ENCODE peak calls at places on chromosomes 4 and X, in six cellular contexts. W is sigmoid colon, X is hepatocyte, Y is A549, T is transverse colon, S is spleen. V is an unnamed sample.

GRCh38 chr4:78747328-78747946 is 28.7 kb upstream of the BMP2K start:
- DNase-seq in W (no peak), X (no peak), Y (no peak), T (no peak), S (no peak), V (no peak)

GRCh38 chrX:39752820-39753219 is 344.9 kb downstream of the BCOR start:
- DNase-seq in W (no peak), X (peak; percentile 52), Y (no peak), T (no peak), S (no peak), V (no peak)

GRCh38 chr4:48588230-48588943 is 98.3 kb downstream of the ZAR1 start:
- DNase-seq in W (no peak), X (no peak), Y (no peak), T (no peak), S (no peak), V (no peak)

GRCh38 chr4:14719053-14719452 is 283.2 kb upstream of the CPEB2 start:
- DNase-seq in W (no peak), X (peak; percentile 36), Y (peak; percentile 34), T (no peak), S (no peak), V (no peak)

GRCh38 chr4:176584031-176584430 is 208.7 kb downstream of the VEGFC start:
- DNase-seq in W (no peak), X (no peak), Y (no peak), T (no peak), S (no peak), V (no peak)

GRCh38 chrX:130091976-130092522 is 18.2 kb downstream of the ELF4 start:
- DNase-seq in W (no peak), X (peak; percentile 32), Y (no peak), T (peak; percentile 83), S (peak; percentile 97), V (no peak)

GRCh38 chrX:103073442-103073841 is 9.5 kb upstream of the BEX1 start:
- DNase-seq in W (no peak), X (no peak), Y (no peak), T (no peak), S (no peak), V (no peak)

GRCh38 chrX:68703849-68704248 is 56.4 kb downstream of the STARD8 start:
- DNase-seq in W (no peak), X (no peak), Y (no peak), T (no peak), S (no peak), V (no peak)

GRCh38 chr4:26196567-26196966 is 124.2 kb upstream of the RBPJ start:
- DNase-seq in W (no peak), X (no peak), Y (no peak), T (no peak), S (no peak), V (no peak)

GRCh38 chrX:24301806-24302205 is 12.1 kb downstream of the SUPT20HL2 start:
- DNase-seq in W (no peak), X (no peak), Y (no peak), T (no peak), S (no peak), V (no peak)

GRCh38 chrX:24301060-24301459 is 12.8 kb downstream of the SUPT20HL2 start:
- DNase-seq in W (no peak), X (no peak), Y (no peak), T (no peak), S (no peak), V (no peak)

GRCh38 chrX:24305905-24306304 is 8.0 kb downstream of the SUPT20HL2 start:
- DNase-seq in W (no peak), X (no peak), Y (no peak), T (no peak), S (no peak), V (no peak)

GRCh38 chrX:24306430-24306829 is 7.4 kb downstream of the SUPT20HL2 start:
- DNase-seq in W (no peak), X (no peak), Y (no peak), T (no peak), S (no peak), V (no peak)
- TF ChIP-seq CTCF in W (no peak), X (no peak), Y (no peak), T (no peak), S (no peak), V (no peak)

GRCh38 chr4:2059034-2059725 is at the start of gene NAT8L:
- DNase-seq in W (no peak), X (peak; percentile 62), Y (peak; percentile 42), T (no peak), S (no peak), V (no peak)
- H3K4me3 ChIP-seq in W (peak within 1 kb of the TSS; percentile 37), X (peak within 1 kb of the TSS; percentile 85), Y (peak within 1 kb of the TSS; percentile 92), T (peak within 1 kb of the TSS; percentile 46), S (no peak within 1 kb of the TSS), V (peak within 1 kb of the TSS; percentile 52)

DNA sequence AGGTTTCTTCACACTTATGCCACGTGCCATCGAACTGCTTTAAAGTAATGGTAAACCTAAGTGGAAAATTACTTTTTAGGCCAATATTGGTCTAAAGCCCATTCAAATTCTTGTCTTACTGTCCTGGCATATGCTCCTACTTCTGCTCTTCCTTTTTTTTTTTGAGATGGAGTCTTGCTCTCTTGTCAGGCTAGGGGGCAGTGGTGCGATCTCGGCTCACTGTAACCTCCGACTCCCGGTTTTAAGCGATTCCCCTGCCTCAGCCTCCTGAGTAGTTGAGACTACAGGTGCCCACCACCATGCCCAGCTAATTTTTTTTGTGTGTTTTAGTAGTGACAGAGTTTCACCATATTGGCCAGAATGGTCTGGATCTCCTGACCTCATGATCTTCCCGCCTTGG is 129.0 kb upstream of the TECRL start:
- DNase-seq in W (no peak), X (no peak), Y (peak; percentile 5), T (no peak), S (no peak), V (no peak)
- TF ChIP-seq CTCF in W (no peak), X (peak; percentile 18), Y (no peak), T (no peak), S (no peak), V (peak; percentile 25)

GRCh38 chr4:185399466-185399865 is 2.8 kb downstream of the ANKRD37 start:
- DNase-seq in W (no peak), X (no peak), Y (no peak), T (peak; percentile 48), S (no peak), V (peak; percentile 56)
- H3K4me3 ChIP-seq in W (no peak overlapping the region), X (no peak overlapping the region), Y (no peak overlapping the region), T (peak overlapping the region; percentile 14), S (no peak overlapping the region), V (peak overlapping the region; percentile 40)

GRCh38 chr4:158074851-158075250 is 98.0 kb downstream of the GASK1B start:
- DNase-seq in W (no peak), X (no peak), Y (no peak), T (no peak), S (no peak), V (no peak)
- TF ChIP-seq CTCF in W (no peak), X (no peak), Y (no peak), T (no peak), S (no peak), V (no peak)

DNA sequence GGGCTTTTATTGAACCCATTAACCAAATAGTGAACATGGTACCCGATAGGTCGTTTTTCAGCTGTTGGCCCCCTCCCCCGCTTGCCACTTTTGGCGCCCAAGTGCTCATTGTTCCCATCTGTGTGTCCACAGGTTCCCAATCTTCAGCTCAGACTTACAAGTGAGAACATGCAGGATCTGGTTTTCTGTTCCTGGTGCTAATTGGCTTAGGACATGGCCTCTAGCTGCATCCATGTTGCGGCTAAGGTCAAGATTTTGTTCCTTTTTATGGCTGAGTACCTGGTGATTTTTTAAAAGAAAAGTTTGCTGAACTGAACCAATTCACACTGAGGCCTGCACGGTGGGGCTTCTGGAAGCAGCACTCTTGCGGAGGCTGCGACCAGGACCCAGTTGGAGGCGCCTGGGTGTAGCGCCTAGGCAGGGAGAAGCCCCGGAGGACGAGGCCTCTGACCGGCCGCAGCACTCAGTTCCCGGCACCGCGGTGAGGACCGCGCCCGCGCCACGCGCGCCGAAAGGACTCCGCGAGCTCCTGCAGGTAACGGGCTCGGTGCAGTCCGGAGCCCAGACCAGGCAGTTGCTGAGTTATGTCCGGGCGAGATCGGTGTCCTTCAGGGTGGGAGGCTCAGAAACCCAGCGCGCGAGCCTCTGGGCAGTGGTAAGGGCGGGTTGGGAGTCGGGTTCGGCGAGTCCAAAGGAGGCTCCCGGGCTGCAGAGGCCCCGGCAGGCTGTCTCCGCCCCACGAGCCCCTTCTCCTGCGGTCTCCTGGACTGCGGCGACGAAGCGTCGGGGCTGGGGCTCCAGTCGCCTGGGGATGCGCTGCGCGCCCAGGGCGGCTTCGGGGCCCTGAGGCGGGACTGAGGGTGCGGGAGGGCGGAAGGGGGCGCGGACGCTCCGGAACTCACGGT is 15.8 kb upstream of the SLC25A4 start:
- DNase-seq in W (no peak), X (peak; percentile 28), Y (peak; percentile 28), T (no peak), S (no peak), V (no peak)
- H3K4me3 ChIP-seq in W (peak overlapping the region; percentile 54), X (peak overlapping the region; percentile 75), Y (peak overlapping the region; percentile 51), T (peak overlapping the region; percentile 65), S (peak overlapping the region; percentile 64), V (no peak overlapping the region)

GRCh38 chr4:87270144-87270543 is 49.7 kb upstream of the KLHL8 start:
- DNase-seq in W (no peak), X (peak; percentile 60), Y (peak; percentile 51), T (no peak), S (no peak), V (peak; percentile 46)
- TF ChIP-seq CTCF in W (no peak), X (peak; percentile 66), Y (peak; percentile 60), T (peak; percentile 56), S (no peak), V (peak; percentile 82)

GRCh38 chr4:71259305-71259704 is 79.5 kb upstream of the SLC4A4 start:
- DNase-seq in W (no peak), X (no peak), Y (no peak), T (no peak), S (no peak), V (no peak)

GRCh38 chr4:71258323-71258722 is 80.5 kb upstream of the SLC4A4 start:
- DNase-seq in W (no peak), X (no peak), Y (no peak), T (no peak), S (no peak), V (no peak)

GRCh38 chr4:71261001-71261400 is 77.8 kb upstream of the SLC4A4 start:
- DNase-seq in W (no peak), X (no peak), Y (no peak), T (no peak), S (no peak), V (no peak)

GRCh38 chr4:71260544-71260943 is 78.3 kb upstream of the SLC4A4 start:
- DNase-seq in W (no peak), X (no peak), Y (no peak), T (no peak), S (no peak), V (no peak)

GRCh38 chr4:71259911-71260331 is 78.9 kb upstream of the SLC4A4 start:
- DNase-seq in W (no peak), X (no peak), Y (no peak), T (no peak), S (no peak), V (no peak)
- H3K4me3 ChIP-seq in W (no peak overlapping the region), X (no peak overlapping the region), Y (no peak overlapping the region), T (no peak overlapping the region), S (no peak overlapping the region), V (no peak overlapping the region)